ENCODE peak calls at places on chromosomes 5 and 9, in seven cellular contexts. B, C, D, P, W, R and U are unnamed samples.

GRCh38 chr9:21965401-21965951 is 28.7 kb downstream of the CDKN2A start:
- DNase-seq in C (no peak), W (no peak), D (no peak), P (no peak), R (no peak), B (peak), U (no peak)

GRCh38 chr5:37448941-37449340 is 69.8 kb downstream of the WDR70 start:
- DNase-seq in R (no peak), C (no peak), W (no peak), D (no peak), P (no peak), B (no peak), U (no peak)

GRCh38 chr5:147559725-147560124 is 49.9 kb upstream of the DPYSL3 start:
- DNase-seq in P (no peak), C (no peak), R (no peak), W (no peak), B (no peak), D (no peak), U (no peak)

GRCh38 chr9:38129366-38129765 is 60.3 kb upstream of the SHB start:
- DNase-seq in B (no peak), C (no peak), R (no peak), D (no peak), P (no peak), W (no peak), U (no peak)

GRCh38 chr9:447230-448025 is 232.8 kb downstream of the DOCK8 start:
- DNase-seq in C (no peak), D (no peak), B (no peak), R (no peak), P (peak), W (peak), U (no peak)

GRCh38 chr9:124353811-124354274 is 61.4 kb downstream of the PSMB7 start:
- DNase-seq in W (no peak), C (no peak), D (no peak), R (no peak), B (no peak), P (no peak), U (no peak)

GRCh38 chr9:31153250-31153840 is 1231.1 kb upstream of the ACO1 start:
- DNase-seq in C (no peak), R (no peak), P (no peak), W (no peak), B (no peak), D (no peak), U (no peak)

GRCh38 chr9:109535365-109535764 is 37.3 kb upstream of the PTPN3 start:
- DNase-seq in W (no peak), B (no peak), C (no peak), R (no peak), D (no peak), P (no peak), U (no peak)

GRCh38 chr9:96686638-96687335 is 31.7 kb upstream of the PRXL2C start:
- DNase-seq in C (peak), W (peak), R (peak), D (peak), P (no peak), B (peak), U (no peak)